ENCODE peak calls at places on chromosomes 5 and 9, in five cellular contexts. One of them, this sample, is unnamed.

GRCh38 chr5:134175874-134176522 is 752 bp downstream of the SKP1 start:
- DNase-seq in CD4-positive, CD25-positive, alpha-beta regulatory T cell: peak
- DNase-seq in mesothelial cell of epicardium: no peak
- DNase-seq in stimulated activated CD8-positive, alpha-beta memory T cell treated with anti-CD3 and anti-CD28 coated beads, Interleukin-7, amount 100 ng/mL, for 24 hours: no peak
- DNase-seq in activated CD8-positive, alpha-beta memory T cell treated with anti-CD3 and anti-CD28 coated beads for 4 hours: no peak
- DNase-seq in this sample: peak

GRCh38 chr5:118883396-118883795 is 105.0 kb downstream of the DTWD2 start:
- DNase-seq in CD4-positive, CD25-positive, alpha-beta regulatory T cell: no peak
- DNase-seq in mesothelial cell of epicardium: no peak
- DNase-seq in stimulated activated CD8-positive, alpha-beta memory T cell treated with anti-CD3 and anti-CD28 coated beads, Interleukin-7, amount 100 ng/mL, for 24 hours: no peak
- DNase-seq in activated CD8-positive, alpha-beta memory T cell treated with anti-CD3 and anti-CD28 coated beads for 4 hours: no peak
- DNase-seq in this sample: no peak

GRCh38 chr9:93059097-93059959 is 827 bp downstream of the SUSD3 start:
- DNase-seq in CD4-positive, CD25-positive, alpha-beta regulatory T cell: peak
- DNase-seq in mesothelial cell of epicardium: no peak
- DNase-seq in stimulated activated CD8-positive, alpha-beta memory T cell treated with anti-CD3 and anti-CD28 coated beads, Interleukin-7, amount 100 ng/mL, for 24 hours: no peak
- DNase-seq in activated CD8-positive, alpha-beta memory T cell treated with anti-CD3 and anti-CD28 coated beads for 4 hours: no peak
- DNase-seq in this sample: no peak

GRCh38 chr5:584846-585245 is 27.3 kb upstream of the CEP72 start:
- DNase-seq in CD4-positive, CD25-positive, alpha-beta regulatory T cell: no peak
- DNase-seq in mesothelial cell of epicardium: peak
- DNase-seq in stimulated activated CD8-positive, alpha-beta memory T cell treated with anti-CD3 and anti-CD28 coated beads, Interleukin-7, amount 100 ng/mL, for 24 hours: no peak
- DNase-seq in activated CD8-positive, alpha-beta memory T cell treated with anti-CD3 and anti-CD28 coated beads for 4 hours: no peak
- DNase-seq in this sample: no peak

GRCh38 chr5:152349683-152350526 is 55.2 kb downstream of the NMUR2 start:
- DNase-seq in CD4-positive, CD25-positive, alpha-beta regulatory T cell: peak
- DNase-seq in mesothelial cell of epicardium: peak
- DNase-seq in stimulated activated CD8-positive, alpha-beta memory T cell treated with anti-CD3 and anti-CD28 coated beads, Interleukin-7, amount 100 ng/mL, for 24 hours: no peak
- DNase-seq in activated CD8-positive, alpha-beta memory T cell treated with anti-CD3 and anti-CD28 coated beads for 4 hours: no peak
- DNase-seq in this sample: peak

GRCh38 chr9:126549246-126550006 is 64.3 kb upstream of the LMX1B start:
- DNase-seq in CD4-positive, CD25-positive, alpha-beta regulatory T cell: no peak
- DNase-seq in mesothelial cell of epicardium: no peak
- DNase-seq in stimulated activated CD8-positive, alpha-beta memory T cell treated with anti-CD3 and anti-CD28 coated beads, Interleukin-7, amount 100 ng/mL, for 24 hours: no peak
- DNase-seq in activated CD8-positive, alpha-beta memory T cell treated with anti-CD3 and anti-CD28 coated beads for 4 hours: no peak
- DNase-seq in this sample: no peak

GRCh38 chr5:111367081-111367480 is 142.9 kb downstream of the CAMK4 start:
- DNase-seq in CD4-positive, CD25-positive, alpha-beta regulatory T cell: no peak
- DNase-seq in mesothelial cell of epicardium: no peak
- DNase-seq in stimulated activated CD8-positive, alpha-beta memory T cell treated with anti-CD3 and anti-CD28 coated beads, Interleukin-7, amount 100 ng/mL, for 24 hours: no peak
- DNase-seq in activated CD8-positive, alpha-beta memory T cell treated with anti-CD3 and anti-CD28 coated beads for 4 hours: no peak
- DNase-seq in this sample: no peak

GRCh38 chr5:15073453-15073852 is 201.9 kb upstream of the ANKH start:
- DNase-seq in CD4-positive, CD25-positive, alpha-beta regulatory T cell: no peak
- DNase-seq in mesothelial cell of epicardium: no peak
- DNase-seq in stimulated activated CD8-positive, alpha-beta memory T cell treated with anti-CD3 and anti-CD28 coated beads, Interleukin-7, amount 100 ng/mL, for 24 hours: no peak
- DNase-seq in activated CD8-positive, alpha-beta memory T cell treated with anti-CD3 and anti-CD28 coated beads for 4 hours: no peak
- DNase-seq in this sample: no peak

GRCh38 chr5:149005077-149005892 is 57.6 kb downstream of the SH3TC2 start:
- DNase-seq in CD4-positive, CD25-positive, alpha-beta regulatory T cell: no peak
- DNase-seq in mesothelial cell of epicardium: no peak
- DNase-seq in stimulated activated CD8-positive, alpha-beta memory T cell treated with anti-CD3 and anti-CD28 coated beads, Interleukin-7, amount 100 ng/mL, for 24 hours: no peak
- DNase-seq in activated CD8-positive, alpha-beta memory T cell treated with anti-CD3 and anti-CD28 coated beads for 4 hours: no peak
- DNase-seq in this sample: no peak

GRCh38 chr9:38362912-38363588 is 29.5 kb upstream of the ALDH1B1 start:
- DNase-seq in CD4-positive, CD25-positive, alpha-beta regulatory T cell: peak
- DNase-seq in mesothelial cell of epicardium: no peak
- DNase-seq in stimulated activated CD8-positive, alpha-beta memory T cell treated with anti-CD3 and anti-CD28 coated beads, Interleukin-7, amount 100 ng/mL, for 24 hours: no peak
- DNase-seq in activated CD8-positive, alpha-beta memory T cell treated with anti-CD3 and anti-CD28 coated beads for 4 hours: no peak
- DNase-seq in this sample: peak

GRCh38 chr5:98735806-98736507 is 37.5 kb upstream of the RGMB start:
- DNase-seq in CD4-positive, CD25-positive, alpha-beta regulatory T cell: no peak
- DNase-seq in mesothelial cell of epicardium: no peak
- DNase-seq in stimulated activated CD8-positive, alpha-beta memory T cell treated with anti-CD3 and anti-CD28 coated beads, Interleukin-7, amount 100 ng/mL, for 24 hours: no peak
- DNase-seq in activated CD8-positive, alpha-beta memory T cell treated with anti-CD3 and anti-CD28 coated beads for 4 hours: no peak
- DNase-seq in this sample: no peak

GRCh38 chr9:72524820-72525539 is 3.6 kb downstream of the TMC1 start:
- DNase-seq in CD4-positive, CD25-positive, alpha-beta regulatory T cell: no peak
- DNase-seq in mesothelial cell of epicardium: no peak
- DNase-seq in stimulated activated CD8-positive, alpha-beta memory T cell treated with anti-CD3 and anti-CD28 coated beads, Interleukin-7, amount 100 ng/mL, for 24 hours: no peak
- DNase-seq in activated CD8-positive, alpha-beta memory T cell treated with anti-CD3 and anti-CD28 coated beads for 4 hours: no peak
- DNase-seq in this sample: peak

This sample was measured in lung microvascular endothelial cell.